ENCODE peak calls at places on chromosomes 13 and 19, in seven cellular contexts. One of them, this sample, is unnamed.

GRCh38 chr13:26436914-26437313 is 120.6 kb upstream of the WASF3 start:
- DNase-seq in thoracic aorta: no peak
- DNase-seq in PC-9: no peak
- DNase-seq in stomach: no peak
- DNase-seq in heart left ventricle: no peak
- DNase-seq in fibroblast of mammary gland: no peak
- DNase-seq in fibroblast of villous mesenchyme: no peak
- DNase-seq in this sample: no peak

GRCh38 chr19:30671622-30672051 is 299.5 kb downstream of the ZNF536 start:
- DNase-seq in thoracic aorta: no peak
- DNase-seq in PC-9: no peak
- DNase-seq in stomach: peak; percentile 24
- DNase-seq in heart left ventricle: peak; percentile 42
- DNase-seq in fibroblast of mammary gland: peak; percentile 9
- DNase-seq in fibroblast of villous mesenchyme: no peak
- DNase-seq in this sample: no peak

GRCh38 chr13:105937451-105937850 is 598.0 kb downstream of the EFNB2 start:
- DNase-seq in thoracic aorta: no peak
- DNase-seq in PC-9: no peak
- DNase-seq in stomach: no peak
- DNase-seq in heart left ventricle: no peak
- DNase-seq in fibroblast of mammary gland: no peak
- DNase-seq in fibroblast of villous mesenchyme: peak; percentile 51
- DNase-seq in this sample: no peak

GRCh38 chr13:101489635-101490034 is 37.2 kb downstream of the ITGBL1 start:
- DNase-seq in thoracic aorta: no peak
- DNase-seq in PC-9: peak; percentile 92
- DNase-seq in stomach: no peak
- DNase-seq in heart left ventricle: no peak
- DNase-seq in fibroblast of mammary gland: no peak
- DNase-seq in fibroblast of villous mesenchyme: peak; percentile 64
- DNase-seq in this sample: no peak

GRCh38 chr19:33093420-33094210 is 12.6 kb downstream of the GPATCH1 start:
- DNase-seq in thoracic aorta: no peak
- DNase-seq in PC-9: no peak
- DNase-seq in stomach: no peak
- DNase-seq in heart left ventricle: no peak
- DNase-seq in fibroblast of mammary gland: no peak
- DNase-seq in fibroblast of villous mesenchyme: no peak
- DNase-seq in this sample: no peak

GRCh38 chr19:6677924-6678689 is 8.1 kb upstream of the TNFSF14 start:
- DNase-seq in thoracic aorta: no peak
- DNase-seq in PC-9: no peak
- DNase-seq in stomach: no peak
- DNase-seq in heart left ventricle: peak; percentile 33
- DNase-seq in fibroblast of mammary gland: no peak
- DNase-seq in fibroblast of villous mesenchyme: no peak
- DNase-seq in this sample: no peak

GRCh38 chr19:736125-736524 is 14.8 kb upstream of the MISP start:
- DNase-seq in thoracic aorta: no peak
- DNase-seq in PC-9: no peak
- DNase-seq in stomach: no peak
- DNase-seq in heart left ventricle: no peak
- DNase-seq in fibroblast of mammary gland: no peak
- DNase-seq in fibroblast of villous mesenchyme: no peak
- DNase-seq in this sample: no peak

GRCh38 chr19:751501-752341 is 809 bp downstream of the MISP start:
- DNase-seq in thoracic aorta: no peak
- DNase-seq in PC-9: peak; percentile 80
- DNase-seq in stomach: peak; percentile 58
- DNase-seq in heart left ventricle: no peak
- DNase-seq in fibroblast of mammary gland: peak; percentile 87
- DNase-seq in fibroblast of villous mesenchyme: peak; percentile 85
- DNase-seq in this sample: no peak

GRCh38 chr13:97328222-97328790 is 105.7 kb upstream of the RAP2A start:
- DNase-seq in thoracic aorta: no peak
- DNase-seq in PC-9: no peak
- DNase-seq in stomach: no peak
- DNase-seq in heart left ventricle: no peak
- DNase-seq in fibroblast of mammary gland: peak; percentile 56
- DNase-seq in fibroblast of villous mesenchyme: peak; percentile 74
- DNase-seq in this sample: no peak

GRCh38 chr19:4456843-4457653 is 546 bp downstream of the UBXN6 start:
- DNase-seq in thoracic aorta: no peak
- DNase-seq in PC-9: no peak
- DNase-seq in stomach: peak; percentile 41
- DNase-seq in heart left ventricle: peak; percentile 70
- DNase-seq in fibroblast of mammary gland: peak; percentile 53
- DNase-seq in fibroblast of villous mesenchyme: peak; percentile 84
- DNase-seq in this sample: no peak

GRCh38 chr13:101454767-101455166 is 2.3 kb downstream of the ITGBL1 start:
- DNase-seq in thoracic aorta: no peak
- DNase-seq in PC-9: peak; percentile 99
- DNase-seq in stomach: no peak
- DNase-seq in heart left ventricle: no peak
- DNase-seq in fibroblast of mammary gland: no peak
- DNase-seq in fibroblast of villous mesenchyme: no peak
- DNase-seq in this sample: no peak

GRCh38 chr13:24727731-24728601 is 36.0 kb upstream of the RNF17 start:
- DNase-seq in thoracic aorta: peak; percentile 38
- DNase-seq in PC-9: peak; percentile 59
- DNase-seq in stomach: peak; percentile 75
- DNase-seq in heart left ventricle: peak; percentile 59
- DNase-seq in fibroblast of mammary gland: peak; percentile 86
- DNase-seq in fibroblast of villous mesenchyme: peak; percentile 86
- DNase-seq in this sample: peak; percentile 73

GRCh38 chr19:11064831-11065303 is 24.4 kb upstream of the LDLR start:
- DNase-seq in thoracic aorta: no peak
- DNase-seq in PC-9: no peak
- DNase-seq in stomach: no peak
- DNase-seq in heart left ventricle: no peak
- DNase-seq in fibroblast of mammary gland: peak; percentile 49
- DNase-seq in fibroblast of villous mesenchyme: peak; percentile 25
- DNase-seq in this sample: no peak

GRCh38 chr13:113493315-113493951 is 2.9 kb upstream of the DCUN1D2 start:
- DNase-seq in thoracic aorta: no peak
- DNase-seq in PC-9: peak; percentile 98
- DNase-seq in stomach: no peak
- DNase-seq in heart left ventricle: no peak
- DNase-seq in fibroblast of mammary gland: peak; percentile 99
- DNase-seq in fibroblast of villous mesenchyme: peak; percentile 98
- DNase-seq in this sample: no peak

GRCh38 chr13:30186644-30187431 is 120.5 kb downstream of the KATNAL1 start:
- DNase-seq in thoracic aorta: no peak
- DNase-seq in PC-9: no peak
- DNase-seq in stomach: no peak
- DNase-seq in heart left ventricle: no peak
- DNase-seq in fibroblast of mammary gland: no peak
- DNase-seq in fibroblast of villous mesenchyme: no peak
- DNase-seq in this sample: no peak

GRCh38 chr13:70732611-70733010 is 624.4 kb upstream of the KLHL1 start:
- DNase-seq in thoracic aorta: no peak
- DNase-seq in PC-9: no peak
- DNase-seq in stomach: no peak
- DNase-seq in heart left ventricle: no peak
- DNase-seq in fibroblast of mammary gland: no peak
- DNase-seq in fibroblast of villous mesenchyme: no peak
- DNase-seq in this sample: no peak

GRCh38 chr19:48501446-48501960 is 10.1 kb downstream of the LMTK3 start:
- DNase-seq in thoracic aorta: no peak
- DNase-seq in PC-9: peak; percentile 94
- DNase-seq in stomach: peak; percentile 70
- DNase-seq in heart left ventricle: no peak
- DNase-seq in fibroblast of mammary gland: no peak
- DNase-seq in fibroblast of villous mesenchyme: no peak
- DNase-seq in this sample: peak; percentile 49

GRCh38 chr19:41816761-41817160 is 20.4 kb downstream of the CEACAM3 start:
- DNase-seq in thoracic aorta: no peak
- DNase-seq in PC-9: no peak
- DNase-seq in stomach: no peak
- DNase-seq in heart left ventricle: no peak
- DNase-seq in fibroblast of mammary gland: no peak
- DNase-seq in fibroblast of villous mesenchyme: no peak
- DNase-seq in this sample: no peak

GRCh38 chr19:4042731-4043082 is 24.0 kb downstream of the ZBTB7A start:
- DNase-seq in thoracic aorta: no peak
- DNase-seq in PC-9: peak; percentile 51
- DNase-seq in stomach: peak; percentile 89
- DNase-seq in heart left ventricle: no peak
- DNase-seq in fibroblast of mammary gland: no peak
- DNase-seq in fibroblast of villous mesenchyme: no peak
- DNase-seq in this sample: no peak

GRCh38 chr13:95002968-95003813 is 290.8 kb upstream of the SOX21 start:
- DNase-seq in thoracic aorta: no peak
- DNase-seq in PC-9: no peak
- DNase-seq in stomach: no peak
- DNase-seq in heart left ventricle: no peak
- DNase-seq in fibroblast of mammary gland: no peak
- DNase-seq in fibroblast of villous mesenchyme: peak; percentile 19
- DNase-seq in this sample: no peak

GRCh38 chr19:49614096-49614857 is 23.3 kb downstream of the PRR12 start:
- DNase-seq in thoracic aorta: no peak
- DNase-seq in PC-9: peak; percentile 75
- DNase-seq in stomach: no peak
- DNase-seq in heart left ventricle: no peak
- DNase-seq in fibroblast of mammary gland: peak; percentile 96
- DNase-seq in fibroblast of villous mesenchyme: peak; percentile 91
- DNase-seq in this sample: no peak

GRCh38 chr19:45793178-45793564 is 526 bp upstream of the DMWD start:
- DNase-seq in thoracic aorta: no peak
- DNase-seq in PC-9: no peak
- DNase-seq in stomach: no peak
- DNase-seq in heart left ventricle: no peak
- DNase-seq in fibroblast of mammary gland: no peak
- DNase-seq in fibroblast of villous mesenchyme: no peak
- DNase-seq in this sample: no peak
- H3K4me3 ChIP-seq in thoracic aorta: peak overlapping the region; percentile 89
- H3K4me3 ChIP-seq in PC-9: no peak overlapping the region
- H3K4me3 ChIP-seq in stomach: no peak overlapping the region
- H3K4me3 ChIP-seq in heart left ventricle: peak overlapping the region; percentile 72
- H3K4me3 ChIP-seq in fibroblast of mammary gland: peak overlapping the region; percentile 13
- H3K4me3 ChIP-seq in fibroblast of villous mesenchyme: peak overlapping the region; percentile 30
- H3K4me3 ChIP-seq in this sample: peak overlapping the region; percentile 38

GRCh38 chr19:53873451-53874383 is 6.0 kb downstream of the MYADM start:
- DNase-seq in thoracic aorta: no peak
- DNase-seq in PC-9: peak; percentile 21
- DNase-seq in stomach: no peak
- DNase-seq in heart left ventricle: no peak
- DNase-seq in fibroblast of mammary gland: no peak
- DNase-seq in fibroblast of villous mesenchyme: no peak
- DNase-seq in this sample: no peak
- TF ChIP-seq CTCF in thoracic aorta: no peak
- TF ChIP-seq CTCF in PC-9: no peak
- TF ChIP-seq CTCF in stomach: no peak
- TF ChIP-seq CTCF in heart left ventricle: no peak
- TF ChIP-seq CTCF in fibroblast of mammary gland: no peak
- TF ChIP-seq CTCF in fibroblast of villous mesenchyme: no peak
- TF ChIP-seq CTCF in this sample: no peak

GRCh38 chr19:7831452-7831851 is 1.4 kb downstream of the EVI5L start:
- DNase-seq in thoracic aorta: no peak
- DNase-seq in PC-9: no peak
- DNase-seq in stomach: peak; percentile 38
- DNase-seq in heart left ventricle: no peak
- DNase-seq in fibroblast of mammary gland: peak; percentile 54
- DNase-seq in fibroblast of villous mesenchyme: peak; percentile 38
- DNase-seq in this sample: no peak

GRCh38 chr19:7830272-7830771 is 304 bp downstream of the EVI5L start:
- DNase-seq in thoracic aorta: no peak
- DNase-seq in PC-9: no peak
- DNase-seq in stomach: no peak
- DNase-seq in heart left ventricle: no peak
- DNase-seq in fibroblast of mammary gland: no peak
- DNase-seq in fibroblast of villous mesenchyme: no peak
- DNase-seq in this sample: no peak

GRCh38 chr19:7830823-7831222 is 805 bp downstream of the EVI5L start:
- DNase-seq in thoracic aorta: no peak
- DNase-seq in PC-9: no peak
- DNase-seq in stomach: no peak
- DNase-seq in heart left ventricle: no peak
- DNase-seq in fibroblast of mammary gland: no peak
- DNase-seq in fibroblast of villous mesenchyme: no peak
- DNase-seq in this sample: no peak

GRCh38 chr19:7829162-7829520 is 877 bp upstream of the EVI5L start:
- DNase-seq in thoracic aorta: no peak
- DNase-seq in PC-9: no peak
- DNase-seq in stomach: no peak
- DNase-seq in heart left ventricle: no peak
- DNase-seq in fibroblast of mammary gland: no peak
- DNase-seq in fibroblast of villous mesenchyme: no peak
- DNase-seq in this sample: no peak

DNA sequence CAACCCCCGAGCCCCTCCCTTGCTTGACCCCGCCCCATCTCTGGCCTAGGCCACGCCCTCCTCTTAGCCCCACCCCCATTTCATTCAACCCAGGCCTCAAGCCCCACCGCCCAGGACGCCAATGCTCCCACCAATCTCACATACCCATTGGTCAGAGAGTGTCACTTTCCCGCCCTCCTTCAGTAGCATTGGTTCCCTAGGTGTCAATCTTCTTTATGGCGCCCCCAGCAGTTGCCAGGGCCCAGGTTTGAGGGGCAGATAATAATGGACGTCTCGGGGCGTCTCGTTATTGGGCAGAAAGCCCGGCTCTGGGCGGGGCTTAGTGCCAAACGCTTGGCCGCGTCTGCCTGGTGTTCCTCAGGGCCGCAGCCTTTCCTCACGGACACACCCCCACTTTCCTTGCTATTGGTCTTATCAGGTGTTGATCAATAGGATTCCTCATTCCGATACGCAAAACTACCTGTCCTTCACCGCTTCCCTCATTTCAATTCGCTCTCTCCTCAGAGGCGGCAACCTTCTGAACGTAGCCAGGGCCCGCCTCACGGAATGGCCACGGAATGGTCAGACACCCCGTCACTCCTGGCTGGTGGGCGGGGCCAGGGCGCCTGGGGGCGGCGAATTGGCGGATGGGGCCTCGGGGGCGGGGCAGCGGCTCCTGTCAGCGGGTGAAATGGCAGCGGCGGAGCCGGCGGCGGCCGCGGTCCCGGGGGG is at the start of gene EVI5L:
- DNase-seq in thoracic aorta: peak; percentile 93
- DNase-seq in PC-9: peak; percentile 100
- DNase-seq in stomach: peak; percentile 99
- DNase-seq in heart left ventricle: peak; percentile 99
- DNase-seq in fibroblast of mammary gland: peak; percentile 100
- DNase-seq in fibroblast of villous mesenchyme: peak; percentile 100
- DNase-seq in this sample: peak; percentile 100
- H3K4me3 ChIP-seq in thoracic aorta: peak within 1 kb of the TSS; percentile 84
- H3K4me3 ChIP-seq in PC-9: peak within 1 kb of the TSS; percentile 56
- H3K4me3 ChIP-seq in stomach: peak within 1 kb of the TSS; percentile 89
- H3K4me3 ChIP-seq in heart left ventricle: peak within 1 kb of the TSS; percentile 73
- H3K4me3 ChIP-seq in fibroblast of mammary gland: peak within 1 kb of the TSS; percentile 53
- H3K4me3 ChIP-seq in fibroblast of villous mesenchyme: peak within 1 kb of the TSS; percentile 77
- H3K4me3 ChIP-seq in this sample: peak within 1 kb of the TSS; percentile 56

DNA sequence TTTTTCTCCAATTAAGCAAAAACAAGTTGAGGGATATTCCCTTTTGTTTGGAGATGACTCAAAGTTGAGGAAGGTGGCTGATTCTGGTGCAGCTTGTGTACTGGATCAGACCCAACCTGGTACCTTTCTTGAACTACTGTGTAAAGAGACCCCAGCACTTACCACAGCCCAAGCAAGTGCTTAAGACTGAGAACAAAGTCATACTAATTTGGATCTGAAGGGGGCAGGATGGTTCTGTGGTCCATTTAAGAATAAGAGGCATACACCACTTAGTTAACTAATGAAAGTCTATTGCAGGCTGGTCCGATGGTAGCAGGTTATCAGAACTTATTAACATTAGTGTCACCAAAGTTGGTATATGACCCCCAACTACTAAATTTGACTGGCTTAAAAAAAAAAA is 6.3 kb downstream of the THSD1 start:
- DNase-seq in thoracic aorta: no peak
- DNase-seq in PC-9: no peak
- DNase-seq in stomach: no peak
- DNase-seq in heart left ventricle: no peak
- DNase-seq in fibroblast of mammary gland: peak; percentile 30
- DNase-seq in fibroblast of villous mesenchyme: peak; percentile 31
- DNase-seq in this sample: no peak
- TF ChIP-seq CTCF in thoracic aorta: no peak
- TF ChIP-seq CTCF in PC-9: no peak
- TF ChIP-seq CTCF in stomach: no peak
- TF ChIP-seq CTCF in heart left ventricle: no peak
- TF ChIP-seq CTCF in fibroblast of mammary gland: peak; percentile 12
- TF ChIP-seq CTCF in fibroblast of villous mesenchyme: peak; percentile 27
- TF ChIP-seq CTCF in this sample: no peak